ENCODE peak calls at places on chromosomes 2 and 18, in four cellular contexts. C is lung, P is fibroblast of lung, G is left ventricle myocardium inferior. H is an unnamed sample.

GRCh38 chr18:50666536-50666935 is 106.6 kb downstream of the MAPK4 start:
- DNase-seq in P (no peak), C (no peak), G (no peak), H (no peak)

GRCh38 chr2:68463287-68463877 is 3.7 kb downstream of the FBXO48 start:
- DNase-seq in G (no peak), C (no peak), P (peak; percentile 69), H (no peak)

GRCh38 chr2:71699428-71699827 is 246.1 kb downstream of the DYSF start:
- DNase-seq in G (no peak), C (no peak), P (no peak), H (no peak)

GRCh38 chr18:11672198-11672597 is 16.9 kb upstream of the GNAL start:
- DNase-seq in G (no peak), C (no peak), P (no peak), H (no peak)

GRCh38 chr2:26139269-26140183 is 33.4 kb upstream of the GAREM2 start:
- DNase-seq in G (no peak), C (no peak), P (no peak), H (no peak)

GRCh38 chr2:113822087-113822805 is 65.8 kb upstream of the SLC35F5 start:
- DNase-seq in C (no peak), P (no peak), G (no peak), H (no peak)

GRCh38 chr2:129458451-129458850 is 521.0 kb upstream of the RAB6C start:
- DNase-seq in C (no peak), G (no peak), P (no peak), H (no peak)

GRCh38 chr18:62737474-62737873 is 22.1 kb downstream of the PHLPP1 start:
- DNase-seq in P (no peak), C (no peak), G (no peak), H (no peak)

GRCh38 chr2:14234911-14235310 is 397.6 kb upstream of the LRATD1 start:
- DNase-seq in P (no peak), G (no peak), C (no peak), H (no peak)

GRCh38 chr2:5981241-5982055 is 289.3 kb downstream of the SOX11 start:
- DNase-seq in C (no peak), P (peak; percentile 4), G (no peak), H (no peak)

GRCh38 chr2:177433402-177433801 is 40.8 kb downstream of the AGPS start:
- DNase-seq in P (peak; percentile 8), C (no peak), G (no peak), H (no peak)

GRCh38 chr2:152620218-152620617 is 97.0 kb downstream of the PRPF40A start:
- DNase-seq in G (no peak), P (no peak), C (no peak), H (no peak)

GRCh38 chr18:77014538-77014937 is 118.0 kb downstream of the MBP start:
- DNase-seq in P (no peak), C (no peak), G (peak; percentile 58), H (no peak)

GRCh38 chr2:11411768-11412448 is 54.1 kb downstream of the E2F6 start:
- DNase-seq in P (peak; percentile 72), G (no peak), C (no peak), H (peak; percentile 55)

GRCh38 chr2:158325031-158325781 is 131.3 kb downstream of the CCDC148 start:
- DNase-seq in C (no peak), P (peak; percentile 8), G (no peak), H (no peak)

GRCh38 chr2:150624001-150624401 is 136.5 kb upstream of the RND3 start:
- DNase-seq in P (no peak), C (no peak), G (no peak), H (no peak)

GRCh38 chr18:29912351-29912750 is 1130.2 kb downstream of the DSC3 start:
- DNase-seq in C (no peak), P (no peak), G (no peak), H (no peak)

GRCh38 chr2:118046628-118047210 is 32.8 kb upstream of the CCDC93 start:
- DNase-seq in C (no peak), P (peak; percentile 67), G (no peak), H (no peak)

GRCh38 chr2:170812716-170813585 is 3.7 kb upstream of the GAD1 start:
- DNase-seq in P (peak; percentile 93), C (peak; percentile 50), G (no peak), H (peak; percentile 48)

GRCh38 chr2:142629193-142629592 is 248.3 kb upstream of the KYNU start:
- DNase-seq in P (no peak), C (no peak), G (no peak), H (no peak)

GRCh38 chr2:189540551-189540950 is 40.0 kb downstream of the SLC40A1 start:
- DNase-seq in P (no peak), C (no peak), G (no peak), H (no peak)

GRCh38 chr2:73107211-73107926 is 5.4 kb downstream of the RAB11FIP5 start:
- DNase-seq in G (peak; percentile 27), P (peak; percentile 60), C (no peak), H (no peak)

GRCh38 chr2:229270551-229271410 is at the start of gene PID1:
- DNase-seq in C (no peak), P (peak; percentile 54), G (peak; percentile 47), H (peak; percentile 51)

GRCh38 chr2:217402622-217403383 is 542.9 kb upstream of the TNP1 start:
- DNase-seq in C (no peak), G (no peak), P (peak; percentile 73), H (peak; percentile 83)

GRCh38 chr2:238106698-238107524 is 6.8 kb downstream of the ESPNL start:
- DNase-seq in C (no peak), G (no peak), P (peak; percentile 6), H (peak; percentile 13)

GRCh38 chr2:16162491-16163040 is 222.2 kb downstream of the MYCN start:
- DNase-seq in C (no peak), G (no peak), P (no peak), H (no peak)

GRCh38 chr2:9071032-9071431 is 67.5 kb upstream of the MBOAT2 start:
- DNase-seq in C (no peak), G (no peak), P (peak; percentile 26), H (no peak)

GRCh38 chr2:234829074-234829455 is 122.8 kb upstream of the SH3BP4 start:
- DNase-seq in P (no peak), G (no peak), C (no peak), H (no peak)

GRCh38 chr2:168528469-168528868 is 72.4 kb downstream of the CERS6 start:
- DNase-seq in C (no peak), G (no peak), P (peak; percentile 59), H (no peak)

GRCh38 chr18:35582899-35583558 is 1.5 kb downstream of the GALNT1 start:
- DNase-seq in C (no peak), G (no peak), P (peak; percentile 40), H (no peak)

DNA sequence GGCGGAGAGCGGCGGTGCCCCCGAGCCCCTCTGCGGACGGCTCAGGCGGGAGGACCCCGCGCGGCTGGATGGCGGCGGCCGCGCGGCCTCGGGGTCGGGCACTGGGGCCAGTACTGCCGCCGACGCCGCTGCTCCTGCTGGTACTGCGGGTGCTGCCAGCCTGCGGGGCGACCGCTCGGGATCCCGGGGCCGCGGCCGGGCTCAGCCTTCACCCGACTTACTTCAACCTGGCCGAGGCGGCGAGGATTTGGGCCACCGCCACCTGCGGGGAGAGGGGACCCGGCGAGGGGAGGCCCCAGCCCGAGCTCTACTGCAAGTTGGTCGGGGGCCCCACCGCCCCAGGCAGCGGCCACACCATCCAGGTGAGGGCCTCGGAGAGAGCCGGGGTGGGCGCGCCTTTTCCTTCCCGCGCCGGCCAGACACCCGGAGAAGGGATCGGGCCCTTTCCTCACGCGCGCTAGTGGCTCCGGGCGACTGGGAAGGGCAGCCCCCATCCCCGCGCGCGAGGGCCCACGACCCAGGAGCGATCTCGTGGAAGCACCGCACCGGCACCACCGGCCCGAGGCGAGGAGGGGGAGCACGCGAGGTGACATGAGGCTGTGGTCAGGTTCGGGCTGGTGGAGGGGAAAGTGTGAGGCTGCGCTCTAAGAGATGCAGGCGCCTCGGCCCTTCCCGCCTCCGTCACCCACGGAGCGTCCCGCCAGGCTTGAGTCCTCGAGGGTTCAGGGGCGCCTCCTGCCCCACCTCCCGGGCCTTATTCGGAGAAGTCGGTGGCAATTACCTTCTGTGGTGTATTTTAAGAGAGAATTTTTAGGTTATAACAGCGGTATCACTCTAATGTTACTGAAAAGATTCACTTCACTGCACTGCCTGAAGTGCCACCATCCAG is 607 bp downstream of the LAMA3 start:
- DNase-seq in P (no peak), C (no peak), G (peak; percentile 18), H (peak; percentile 25)
- TF ChIP-seq CTCF in P (no peak), C (no peak), G (no peak), H (no peak)

GRCh38 chr2:175864131-175864728 is 137.8 kb downstream of the LNPK start:
- DNase-seq in C (no peak), P (no peak), G (no peak), H (no peak)
- H3K9me3 ChIP-seq in C (no peaks in the 10 kb centered on the region), P (no peaks in the 10 kb centered on the region), G (no peaks in the 10 kb centered on the region), H (no peaks in the 10 kb centered on the region)

DNA sequence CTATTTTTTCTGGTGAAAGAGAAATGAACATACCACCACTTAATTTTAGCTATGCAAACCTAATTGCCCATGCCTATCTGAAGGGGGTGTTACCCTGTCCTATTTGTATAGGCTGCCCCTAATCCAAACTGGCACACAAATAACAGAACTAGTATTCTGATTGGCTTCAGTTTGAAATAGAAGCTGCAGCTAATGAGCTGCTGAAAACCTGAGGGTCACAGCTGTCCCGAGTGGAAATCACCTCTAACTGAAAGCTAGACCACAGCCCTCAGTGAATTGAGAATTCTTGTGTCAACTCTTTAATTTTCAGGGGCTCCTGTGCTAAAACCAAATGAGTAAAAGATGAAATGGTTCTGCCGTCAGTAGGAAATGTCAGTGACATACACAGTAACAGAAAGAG is 28.7 kb downstream of the CCDC141 start:
- DNase-seq in P (no peak), C (no peak), G (no peak), H (no peak)
- H3K27ac ChIP-seq in P (no peak overlapping the region), C (peak overlapping the region; percentile 33), G (peak overlapping the region; percentile 70), H (no peak overlapping the region)

DNA sequence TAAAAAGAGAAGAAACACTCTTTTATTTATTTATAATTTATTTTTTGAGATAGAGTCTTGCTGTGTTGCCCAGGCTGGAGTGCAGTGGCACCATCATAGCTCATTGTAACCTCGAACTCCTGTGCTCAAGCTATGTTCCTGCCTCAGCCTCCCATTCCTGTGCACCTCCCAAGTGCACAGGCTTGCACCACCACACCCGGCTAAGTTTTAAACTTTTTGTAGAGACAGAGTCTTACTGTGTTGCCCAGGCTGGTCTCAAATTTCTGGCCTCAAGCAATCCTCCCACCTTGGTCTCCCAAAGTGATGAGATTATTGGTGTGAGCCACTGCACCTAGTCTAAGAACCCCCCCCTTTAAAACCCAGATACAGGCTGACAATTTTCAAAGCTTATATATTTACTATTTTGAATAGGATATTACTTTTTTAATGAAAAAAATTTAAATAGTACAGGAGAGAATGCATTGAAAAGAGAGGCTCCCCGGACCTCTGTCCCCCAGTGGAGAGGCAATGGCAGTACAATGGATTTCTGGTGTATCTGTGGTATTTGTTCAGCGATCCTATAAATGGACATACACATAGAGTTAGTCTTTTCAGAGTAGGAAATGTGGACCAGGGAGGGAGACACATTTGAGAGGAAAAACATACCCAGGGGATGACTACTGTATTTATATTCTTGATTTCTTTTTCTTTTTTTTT is 48.1 kb upstream of the CNOT11 start:
- DNase-seq in P (peak; percentile 15), C (no peak), G (no peak), H (no peak)
- TF ChIP-seq CTCF in P (peak; percentile 34), C (no peak), G (no peak), H (no peak)

DNA sequence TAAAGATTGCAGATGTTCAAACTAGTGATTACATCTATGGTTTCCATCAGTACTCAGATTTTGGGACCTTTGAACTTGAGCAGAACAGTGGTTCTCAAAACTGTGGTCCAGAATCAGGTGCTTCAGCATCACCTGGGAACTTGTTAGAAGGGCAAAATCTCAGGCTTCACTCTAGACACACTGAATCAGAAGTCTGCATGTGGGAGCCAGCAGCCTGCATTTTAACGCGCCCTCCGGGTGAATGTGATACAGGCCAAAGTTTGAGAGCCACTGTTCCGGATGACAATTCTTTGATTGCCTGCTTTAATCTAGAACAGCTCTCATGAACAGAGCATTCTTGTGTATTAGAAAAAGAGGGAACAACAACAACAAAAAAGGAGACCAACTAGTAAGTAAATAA is 261.7 kb downstream of the GPD2 start:
- DNase-seq in P (no peak), G (no peak), C (no peak), H (no peak)
- H3K9me3 ChIP-seq in P (no peaks in the 10 kb centered on the region), G (no peaks in the 10 kb centered on the region), C (no peaks in the 10 kb centered on the region), H (no peaks in the 10 kb centered on the region)

H was measured in ovary.